ENCODE peak calls at places on chromosome 9, in six cellular contexts. I, N, W, O, V and L are unnamed samples.

GRCh38 chr9:115671236-115671770 is 482.3 kb upstream of the PAPPA start:
- DNase-seq in I (no peak), N (no peak), O (no peak), W (no peak), V (no peak), L (no peak)

GRCh38 chr9:124257070-124257864 is 482 bp upstream of the NEK6 start:
- DNase-seq in O (no peak), I (no peak), N (no peak), W (no peak), V (no peak), L (peak; percentile 80)

GRCh38 chr9:70578720-70579119 is 164.3 kb upstream of the KLF9 start:
- DNase-seq in N (no peak), I (no peak), O (no peak), V (no peak), W (no peak), L (no peak)

GRCh38 chr9:6869081-6869948 is 111.5 kb downstream of the KDM4C start:
- DNase-seq in O (no peak), N (no peak), W (no peak), I (no peak), V (no peak), L (no peak)

GRCh38 chr9:123336455-123336854 is 19.5 kb upstream of the CRB2 start:
- DNase-seq in I (no peak), W (no peak), O (no peak), V (no peak), N (no peak), L (no peak)

GRCh38 chr9:119044801-119045200 is 324.4 kb downstream of the BRINP1 start:
- DNase-seq in I (no peak), O (no peak), W (no peak), V (no peak), N (no peak), L (no peak)

GRCh38 chr9:7760014-7760415 is 39.6 kb downstream of the DMAC1 start:
- DNase-seq in V (no peak), W (peak; percentile 16), O (no peak), I (no peak), N (no peak), L (no peak)

GRCh38 chr9:18208166-18209059 is 265.5 kb upstream of the ADAMTSL1 start:
- DNase-seq in N (no peak), O (peak; percentile 42), I (no peak), V (peak; percentile 70), W (peak; percentile 42), L (no peak)

GRCh38 chr9:111036068-111036789 is 2.0 kb downstream of the LPAR1 start:
- DNase-seq in I (peak; percentile 1), O (peak; percentile 34), N (peak; percentile 93), W (peak; percentile 73), V (peak; percentile 57), L (peak; percentile 80)

GRCh38 chr9:37508135-37508833 is 22.5 kb downstream of the POLR1E start:
- DNase-seq in V (no peak), I (no peak), O (no peak), N (no peak), W (no peak), L (no peak)
- TF ChIP-seq POLR2A in V (no peak), I (no peak), O (no peak), N (no peak), W (no peak), L (no peak)

GRCh38 chr9:34178698-34179527 is at the start of gene UBAP1:
- DNase-seq in W (peak; percentile 97), O (peak; percentile 98), N (peak; percentile 99), I (peak; percentile 93), V (peak; percentile 97), L (peak; percentile 98)
- TF ChIP-seq POLR2A in W (peak; percentile 93), O (peak; percentile 90), N (no peak), I (peak; percentile 87), V (peak; percentile 95), L (no peak)

GRCh38 chr9:112550531-112550930 is 63.9 kb downstream of the KIAA1958 start:
- DNase-seq in W (no peak), O (no peak), I (no peak), V (no peak), N (no peak), L (no peak)

GRCh38 chr9:112545237-112545636 is 58.6 kb downstream of the KIAA1958 start:
- DNase-seq in N (no peak), I (no peak), O (no peak), W (no peak), V (no peak), L (no peak)

GRCh38 chr9:112548836-112549235 is 62.2 kb downstream of the KIAA1958 start:
- DNase-seq in I (no peak), V (no peak), W (no peak), O (no peak), N (no peak), L (no peak)

GRCh38 chr9:112546149-112547012 is 59.8 kb downstream of the KIAA1958 start:
- DNase-seq in W (no peak), I (no peak), V (no peak), O (no peak), N (no peak), L (no peak)

GRCh38 chr9:112547712-112548440 is 61.2 kb downstream of the KIAA1958 start:
- DNase-seq in V (no peak), I (no peak), N (no peak), O (no peak), W (no peak), L (no peak)
- TF ChIP-seq POLR2A in V (no peak), I (no peak), N (no peak), O (no peak), W (no peak), L (no peak)

GRCh38 chr9:112332674-112332976 is 794 bp downstream of the PTBP3 start:
- DNase-seq in V (no peak), W (no peak), O (no peak), N (no peak), I (no peak), L (no peak)

GRCh38 chr9:112332272-112332671 is 1.1 kb downstream of the PTBP3 start:
- DNase-seq in O (no peak), I (no peak), N (no peak), V (no peak), W (no peak), L (no peak)

GRCh38 chr9:112333639-112334318 is 360 bp upstream of the PTBP3 start:
- DNase-seq in I (peak; percentile 87), O (peak; percentile 95), W (peak; percentile 85), V (peak; percentile 93), N (peak; percentile 98), L (peak; percentile 99)

GRCh38 chr9:112334319-112334828 is 955 bp upstream of the PTBP3 start:
- DNase-seq in W (peak; percentile 15), I (no peak), N (no peak), O (peak; percentile 51), V (no peak), L (no peak)

DNA sequence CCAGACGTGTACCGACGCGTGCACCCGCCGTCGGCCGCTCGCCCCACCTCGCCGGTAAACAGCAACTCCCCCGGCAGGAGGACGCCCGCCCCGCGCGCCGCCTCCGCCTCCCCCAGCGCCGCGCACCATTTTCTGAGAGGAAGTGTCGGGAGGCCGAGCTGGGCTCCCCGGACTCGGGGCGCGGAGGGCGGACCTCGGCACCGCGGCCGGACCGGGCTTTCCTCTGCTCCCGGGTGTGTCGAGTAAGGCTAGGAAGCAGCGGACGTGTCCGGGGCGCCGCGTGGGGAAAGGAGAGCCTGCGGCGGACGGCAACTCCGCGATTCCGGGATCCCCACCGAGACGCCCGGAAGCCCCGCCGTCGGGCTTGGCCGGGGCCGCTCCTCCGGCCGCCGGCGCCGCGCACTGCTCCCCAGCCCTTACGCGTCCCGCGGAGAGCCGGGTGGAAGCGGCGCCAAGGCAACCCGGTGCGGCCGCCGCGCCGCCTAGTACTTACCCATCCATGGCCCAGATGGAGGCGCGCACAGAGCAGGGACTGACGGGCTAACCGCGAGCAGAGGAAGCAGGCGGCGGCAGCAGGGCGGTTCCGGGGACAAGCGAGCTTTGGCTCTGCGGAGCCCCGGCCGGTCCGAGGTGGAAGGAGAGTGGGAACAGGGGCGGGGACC is at the start of gene PTBP3:
- DNase-seq in V (peak; percentile 69), I (no peak), O (peak; percentile 85), W (peak; percentile 52), N (peak; percentile 96), L (peak; percentile 97)
- TF ChIP-seq POLR2A in V (peak; percentile 62), I (peak; percentile 50), O (peak; percentile 76), W (peak; percentile 71), N (no peak), L (peak; percentile 48)

DNA sequence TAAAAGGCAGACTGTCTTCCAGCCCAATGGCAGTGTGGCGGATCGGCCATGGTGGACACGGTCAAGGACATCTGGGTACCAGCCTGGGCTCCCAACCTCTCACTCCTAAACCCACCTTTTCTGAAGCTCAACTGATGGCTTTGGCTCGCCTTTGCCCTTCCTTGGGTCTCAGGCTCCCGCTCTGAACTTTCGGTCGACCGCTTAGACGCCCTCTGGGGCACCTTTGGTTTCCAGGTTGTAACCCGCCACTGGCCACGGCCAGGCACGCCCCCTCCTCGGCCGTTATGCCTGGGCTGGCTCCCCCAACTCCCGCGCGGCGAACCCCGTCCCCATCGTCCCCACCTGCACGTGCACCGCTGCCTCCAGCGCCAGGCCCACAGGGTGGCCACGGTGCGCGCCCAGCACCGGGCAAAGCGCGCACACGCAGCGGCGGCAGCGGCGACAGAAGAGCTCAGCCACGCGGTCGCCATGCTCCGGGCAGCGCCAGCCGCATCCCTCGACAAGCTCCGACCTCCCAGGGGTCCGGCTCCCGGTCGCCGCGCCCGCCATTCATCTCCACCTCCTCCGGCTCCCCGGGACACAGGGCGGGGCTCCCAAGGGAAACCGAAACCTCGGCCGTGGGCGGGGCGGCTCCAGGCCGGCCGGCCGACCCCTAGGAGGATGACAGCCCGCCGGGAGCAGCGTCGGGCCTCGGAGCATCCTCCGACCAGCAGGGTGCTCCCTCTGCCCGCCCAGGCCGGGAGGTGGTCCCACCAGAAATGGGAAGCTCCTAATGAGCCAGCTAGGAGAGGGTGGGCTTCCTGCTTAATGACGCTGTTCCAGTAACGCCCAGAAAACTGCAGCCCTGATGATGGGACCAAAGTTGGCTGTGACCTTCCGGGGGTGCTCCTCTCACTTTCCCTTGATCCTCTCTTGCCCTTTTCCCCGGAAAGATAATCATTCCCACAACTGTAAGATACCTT is at the start of gene TRIM14:
- DNase-seq in O (peak; percentile 47), I (peak; percentile 18), N (no peak), V (peak; percentile 30), W (no peak), L (peak; percentile 94)
- TF ChIP-seq POLR2A in O (peak; percentile 34), I (no peak), N (no peak), V (no peak), W (no peak), L (no peak)

DNA sequence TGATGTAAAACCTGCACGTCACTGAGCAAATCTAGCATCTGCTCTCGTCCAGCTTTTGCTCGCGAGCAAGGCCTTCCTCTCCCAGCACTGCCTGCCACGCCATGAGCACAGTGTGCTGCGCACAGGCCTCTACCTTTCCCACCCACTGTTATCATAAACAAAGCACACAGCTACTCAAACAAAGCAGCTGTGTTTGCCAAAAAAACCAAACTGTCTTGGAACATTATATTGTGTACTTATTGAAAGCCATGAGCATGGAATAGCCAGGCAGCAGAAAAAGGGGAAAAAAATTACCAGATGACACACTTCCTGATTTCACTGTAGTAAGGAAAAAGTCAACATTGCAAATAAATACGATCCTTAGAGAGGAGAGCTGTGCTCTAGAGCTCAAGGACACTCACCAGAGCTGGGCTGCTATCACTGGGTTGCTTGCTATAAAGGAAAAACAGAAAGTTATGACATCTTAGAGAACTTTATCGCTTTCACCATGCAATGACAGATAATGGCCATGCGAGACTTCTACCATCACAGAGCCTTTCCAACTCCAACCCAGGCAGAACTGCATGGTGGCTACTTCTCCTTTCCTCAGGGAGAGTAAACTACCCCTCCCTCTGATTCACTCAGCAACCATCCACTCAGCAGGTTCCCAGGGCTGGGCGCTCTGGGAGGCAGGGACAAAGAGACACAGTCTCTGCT is 69.6 kb downstream of the EPB41L4B start:
- DNase-seq in N (no peak), V (no peak), I (no peak), O (peak; percentile 83), W (no peak), L (no peak)
- TF ChIP-seq POLR2A in N (no peak), V (no peak), I (no peak), O (no peak), W (no peak), L (no peak)